ENCODE peak calls at places on chromosomes 13 and 19, in five cellular contexts. L is uterus, X is IMR-90, G is astrocyte, V is fibroblast of pulmonary artery. Z is an unnamed sample.

GRCh38 chr13:21040120-21040834 is 21.1 kb downstream of the LATS2 start:
- DNase-seq in L (no peak), G (no peak), V (no peak), X (no peak), Z (no peak)

GRCh38 chr13:54758795-54759194 is 1730.2 kb downstream of the OLFM4 start:
- DNase-seq in V (no peak), X (no peak), G (no peak), L (no peak), Z (no peak)

GRCh38 chr19:7933411-7933810 is 7.5 kb upstream of the CTXN1 start:
- DNase-seq in X (no peak), G (no peak), V (no peak), L (no peak), Z (no peak)

GRCh38 chr19:3743486-3743885 is 18.0 kb downstream of the APBA3 start:
- DNase-seq in X (no peak), G (no peak), L (no peak), V (peak), Z (no peak)

GRCh38 chr19:10617409-10618121 is 7.8 kb upstream of the SLC44A2 start:
- DNase-seq in V (peak), X (peak), G (peak), L (no peak), Z (peak)

GRCh38 chr13:29453657-29454056 is 141.8 kb downstream of the SLC7A1 start:
- DNase-seq in G (no peak), V (no peak), L (no peak), X (no peak), Z (no peak)

GRCh38 chr13:107271226-107271625 is 703.3 kb upstream of the ARGLU1 start:
- DNase-seq in V (peak), L (no peak), G (peak), X (peak), Z (no peak)

GRCh38 chr19:10820173-10820572 is 15.8 kb downstream of the TMED1 start:
- DNase-seq in L (no peak), V (no peak), X (no peak), G (no peak), Z (no peak)

GRCh38 chr13:59047546-59047945 is 1116.2 kb downstream of the DIAPH3 start:
- DNase-seq in V (no peak), L (no peak), G (peak), X (no peak), Z (no peak)

GRCh38 chr19:6017576-6017975 is 39.6 kb upstream of the RANBP3 start:
- DNase-seq in X (no peak), L (no peak), G (no peak), V (no peak), Z (no peak)

GRCh38 chr19:46739290-46739771 is 6.5 kb upstream of the FKRP start:
- DNase-seq in V (no peak), L (no peak), X (no peak), G (no peak), Z (no peak)

GRCh38 chr13:50320297-50320862 is 305.1 kb downstream of the KCNRG start:
- DNase-seq in G (peak), X (peak), L (no peak), V (peak), Z (peak)

GRCh38 chr19:38247734-38248268 is 8.4 kb downstream of the PPP1R14A start:
- DNase-seq in G (peak), L (no peak), V (peak), X (no peak), Z (no peak)

GRCh38 chr13:28532226-28533048 is 37.5 kb upstream of the FLT1 start:
- DNase-seq in G (no peak), V (no peak), L (no peak), X (no peak), Z (peak)

GRCh38 chr13:101523732-101524131 is 71.3 kb downstream of the ITGBL1 start:
- DNase-seq in G (peak), V (peak), L (no peak), X (peak), Z (peak)

GRCh38 chr19:13986348-13986904 is 19.7 kb downstream of the RFX1 start:
- DNase-seq in V (peak), G (no peak), L (peak), X (peak), Z (peak)

GRCh38 chr13:80012281-80012680 is 328.6 kb downstream of the SPRY2 start:
- DNase-seq in V (peak), G (no peak), L (no peak), X (no peak), Z (peak)

GRCh38 chr19:50314724-50315700 is 14.2 kb downstream of the KCNC3 start:
- DNase-seq in V (no peak), G (no peak), X (no peak), L (no peak), Z (no peak)

GRCh38 chr19:43305642-43306041 is 36.3 kb upstream of the PSG9 start:
- DNase-seq in G (no peak), L (no peak), V (no peak), X (no peak), Z (no peak)
- TF ChIP-seq CTCF in G (no peak), L (no peak), V (no peak), X (no peak), Z (no peak)

GRCh38 chr13:52600666-52601065 is 41.6 kb upstream of the HNRNPA1L2 start:
- DNase-seq in G (no peak), V (peak), X (no peak), L (no peak), Z (no peak)
- H3K4me3 ChIP-seq in G (peak), V (peak), X (peak), L (peak), Z (peak)

GRCh38 chr13:114146629-114147028 is 14.2 kb upstream of the RASA3 start:
- DNase-seq in L (no peak), V (no peak), X (no peak), G (no peak), Z (no peak)
- TF ChIP-seq CTCF in L (no peak), V (peak), X (peak), G (no peak), Z (no peak)

DNA sequence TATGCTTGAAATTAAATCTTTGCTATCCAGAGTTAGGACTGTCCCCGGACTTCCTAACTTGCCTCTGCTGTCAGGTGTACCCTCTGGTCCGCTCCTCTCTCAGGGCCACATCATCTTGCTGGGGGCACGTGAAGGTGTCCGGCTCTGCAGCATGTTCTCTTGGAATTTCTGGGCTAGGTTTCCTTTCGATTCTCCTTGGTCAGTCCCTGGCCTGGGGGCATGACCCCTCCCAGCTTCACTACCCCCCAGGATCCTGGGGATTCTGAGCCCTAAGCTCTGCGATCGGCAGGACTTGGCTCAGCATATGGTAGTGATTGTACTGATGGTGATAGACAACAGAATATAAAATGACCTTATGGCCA is 5.1 kb upstream of the GPI start:
- DNase-seq in L (no peak), X (no peak), G (no peak), V (no peak), Z (no peak)
- H3K4me3 ChIP-seq in L (peak), X (peak), G (peak), V (peak), Z (peak)

Z was measured in foreskin fibroblast.